ENCODE peak calls at places on chromosomes 12 and 14, in four cellular contexts. Y is AG20443, F is amygdala, A is Ammon's horn. Q is an unnamed sample.

GRCh38 chr14:22780105-22780679 is 13.7 kb downstream of the OXA1L start:
- DNase-seq in Y (no peak), F (no peak), A (no peak), Q (no peak)

GRCh38 chr14:99574099-99574880 is 29.7 kb downstream of the CCDC85C start:
- DNase-seq in Y (peak), F (no peak), A (no peak), Q (peak)

GRCh38 chr14:64758711-64759554 is 54.7 kb downstream of the PLEKHG3 start:
- DNase-seq in Y (peak), F (no peak), A (peak), Q (peak)

GRCh38 chr12:96108321-96108720 is 72.9 kb upstream of the LTA4H start:
- DNase-seq in Y (no peak), F (no peak), A (peak), Q (no peak)

GRCh38 chr14:95436348-95436747 is 80.1 kb downstream of the SYNE3 start:
- DNase-seq in Y (no peak), F (no peak), A (no peak), Q (no peak)

GRCh38 chr12:71415336-71416231 is 24.0 kb upstream of the LGR5 start:
- DNase-seq in Y (peak), F (no peak), A (peak), Q (peak)

GRCh38 chr12:109451400-109451799 is 25.7 kb downstream of the KCTD10 start:
- DNase-seq in Y (no peak), F (no peak), A (no peak), Q (no peak)

GRCh38 chr14:104883681-104884361 is 18.8 kb downstream of the CEP170B start:
- DNase-seq in Y (no peak), F (no peak), A (no peak), Q (no peak)

GRCh38 chr14:21087294-21088091 is 11.0 kb downstream of the ZNF219 start:
- DNase-seq in Y (peak), F (no peak), A (peak), Q (peak)

GRCh38 chr12:94638521-94638920 is 11.8 kb downstream of the TMCC3 start:
- DNase-seq in Y (no peak), F (no peak), A (no peak), Q (no peak)

GRCh38 chr14:28398501-28398900 is 368.1 kb upstream of the FOXG1 start:
- DNase-seq in Y (no peak), F (no peak), A (no peak), Q (no peak)

GRCh38 chr12:116266220-116266619 is 11.3 kb downstream of the MED13L start:
- DNase-seq in Y (no peak), F (no peak), A (no peak), Q (no peak)

GRCh38 chr12:49496417-49497360 is 42.1 kb upstream of the KCNH3 start:
- DNase-seq in Y (no peak), F (no peak), A (peak), Q (no peak)

GRCh38 chr14:95482967-95483842 is 33.2 kb downstream of the SYNE3 start:
- DNase-seq in Y (peak), F (no peak), A (no peak), Q (no peak)

GRCh38 chr12:104886418-104887401 is 71.4 kb downstream of the SLC41A2 start:
- DNase-seq in Y (no peak), F (no peak), A (no peak), Q (no peak)

GRCh38 chr12:10214131-10214876 is 1.6 kb downstream of the GABARAPL1 start:
- DNase-seq in Y (peak), F (no peak), A (no peak), Q (no peak)

GRCh38 chr12:89400415-89400814 is 48.1 kb upstream of the DUSP6 start:
- DNase-seq in Y (no peak), F (no peak), A (no peak), Q (no peak)

GRCh38 chr14:30362369-30363218 is 196.4 kb upstream of the G2E3 start:
- DNase-seq in Y (peak), F (no peak), A (no peak), Q (no peak)

GRCh38 chr12:124694846-124695497 is 127.6 kb upstream of the NCOR2 start:
- DNase-seq in Y (peak), F (no peak), A (no peak), Q (no peak)

GRCh38 chr14:81162941-81163340 is 57.8 kb downstream of the GTF2A1 start:
- DNase-seq in Y (no peak), F (no peak), A (no peak), Q (no peak)

GRCh38 chr12:109054520-109054919 is 2.1 kb downstream of the USP30 start:
- DNase-seq in Y (no peak), F (no peak), A (no peak), Q (no peak)

GRCh38 chr14:92923744-92924103 is 774 bp downstream of the CHGA start:
- DNase-seq in Y (no peak), F (no peak), A (no peak), Q (no peak)

GRCh38 chr12:2679816-2680675 is 114.7 kb upstream of the FKBP4 start:
- DNase-seq in Y (no peak), F (no peak), A (no peak), Q (no peak)

GRCh38 chr14:53032161-53032803 is 81.4 kb upstream of the FERMT2 start:
- DNase-seq in Y (peak), F (no peak), A (peak), Q (no peak)

GRCh38 chr12:82627799-82628198 is 58.9 kb upstream of the TMTC2 start:
- DNase-seq in Y (peak), F (no peak), A (peak), Q (peak)

GRCh38 chr12:25256005-25256404 is 5.3 kb upstream of the KRAS start:
- DNase-seq in Y (no peak), F (no peak), A (no peak), Q (no peak)

GRCh38 chr12:51820721-51821422 is 27.6 kb downstream of the FIGNL2 start:
- DNase-seq in Y (peak), F (peak), A (peak), Q (peak)